ENCODE peak calls at places on chromosomes 4 and X, in four cellular contexts. I, M, J and U are unnamed samples.

GRCh38 chrX:24149346-24150050 is at the start of gene ZFX:
- DNase-seq in J (peak; percentile 56), I (peak; percentile 68), M (peak; percentile 88), U (peak; percentile 79)

GRCh38 chr4:89468632-89469031 is 161.0 kb upstream of the GPRIN3 start:
- DNase-seq in J (no peak), I (peak; percentile 4), M (no peak), U (no peak)

GRCh38 chrX:46547857-46548256 is 2.6 kb upstream of the ZNF674 start:
- DNase-seq in I (no peak), J (no peak), M (no peak), U (no peak)

GRCh38 chrX:94914235-94914634 is 1240.2 kb downstream of the FAM133A start:
- DNase-seq in J (no peak), I (no peak), M (no peak), U (no peak)

GRCh38 chr4:14070289-14070880 is 442.9 kb upstream of the BOD1L1 start:
- DNase-seq in J (no peak), M (no peak), I (no peak), U (no peak)

GRCh38 chr4:185966997-185967775 is 101.8 kb upstream of the TLR3 start:
- DNase-seq in I (no peak), M (no peak), J (no peak), U (no peak)

GRCh38 chrX:15781964-15782711 is 8.1 kb upstream of the ZRSR2 start:
- DNase-seq in J (no peak), M (no peak), I (no peak), U (no peak)

GRCh38 chrX:69705818-69706217 is 89.9 kb downstream of the EDA start:
- DNase-seq in I (no peak), M (no peak), J (no peak), U (no peak)

GRCh38 chr4:118398226-118399090 is 45.7 kb upstream of the PRSS12 start:
- DNase-seq in I (peak; percentile 71), J (peak; percentile 20), M (no peak), U (no peak)

GRCh38 chr4:79325864-79326328 is at the start of gene NAA11:
- DNase-seq in I (no peak), J (no peak), M (no peak), U (no peak)

GRCh38 chr4:25925486-25926201 is 11.6 kb downstream of the SMIM20 start:
- DNase-seq in M (peak; percentile 72), J (peak; percentile 49), I (no peak), U (peak; percentile 65)

GRCh38 chr4:3292571-3293409 is at the start of gene RGS12:
- DNase-seq in M (peak; percentile 98), I (peak; percentile 89), J (peak; percentile 90), U (peak; percentile 96)

GRCh38 chr4:165972747-165973146 is 99.7 kb downstream of the TLL1 start:
- DNase-seq in I (no peak), J (no peak), M (no peak), U (no peak)

GRCh38 chr4:158870282-158871049 is 101.6 kb downstream of the FNIP2 start:
- DNase-seq in I (no peak), J (peak; percentile 59), M (no peak), U (no peak)

GRCh38 chrX:72027024-72027913 is 104.4 kb downstream of the RTL5 start:
- DNase-seq in J (no peak), I (no peak), M (no peak), U (no peak)